ENCODE peak calls at places on chromosomes 3 and 15, in six cellular contexts. One of them, this sample, is unnamed.

GRCh38 chr15:35630570-35630969 is 84.6 kb upstream of the DPH6 start:
- DNase-seq in stimulated activated CD8-positive, alpha-beta memory T cell treated with anti-CD3 and anti-CD28 coated beads, Interleukin-15, amount 100 ng/mL, for 1 hour: no peak
- DNase-seq in activated CD4-positive, alpha-beta T cell treated with anti-CD3 and anti-CD28 coated beads, Interleukin-2, amount 50 U/mL, for 1 hour: no peak
- DNase-seq in GM19239: no peak
- DNase-seq in HEK293T: no peak
- DNase-seq in HFF-Myc: no peak
- DNase-seq in this sample: no peak

GRCh38 chr15:63372018-63372705 is 9.5 kb downstream of the CA12 start:
- DNase-seq in stimulated activated CD8-positive, alpha-beta memory T cell treated with anti-CD3 and anti-CD28 coated beads, Interleukin-15, amount 100 ng/mL, for 1 hour: no peak
- DNase-seq in activated CD4-positive, alpha-beta T cell treated with anti-CD3 and anti-CD28 coated beads, Interleukin-2, amount 50 U/mL, for 1 hour: no peak
- DNase-seq in GM19239: no peak
- DNase-seq in HEK293T: no peak
- DNase-seq in HFF-Myc: peak
- DNase-seq in this sample: peak

GRCh38 chr3:152745677-152746076 is 89.3 kb upstream of the P2RY1 start:
- DNase-seq in stimulated activated CD8-positive, alpha-beta memory T cell treated with anti-CD3 and anti-CD28 coated beads, Interleukin-15, amount 100 ng/mL, for 1 hour: no peak
- DNase-seq in activated CD4-positive, alpha-beta T cell treated with anti-CD3 and anti-CD28 coated beads, Interleukin-2, amount 50 U/mL, for 1 hour: no peak
- DNase-seq in GM19239: no peak
- DNase-seq in HEK293T: no peak
- DNase-seq in HFF-Myc: no peak
- DNase-seq in this sample: no peak

GRCh38 chr15:96041982-96042733 is 288.3 kb upstream of the NR2F2 start:
- DNase-seq in stimulated activated CD8-positive, alpha-beta memory T cell treated with anti-CD3 and anti-CD28 coated beads, Interleukin-15, amount 100 ng/mL, for 1 hour: no peak
- DNase-seq in activated CD4-positive, alpha-beta T cell treated with anti-CD3 and anti-CD28 coated beads, Interleukin-2, amount 50 U/mL, for 1 hour: no peak
- DNase-seq in GM19239: no peak
- DNase-seq in HEK293T: no peak
- DNase-seq in HFF-Myc: no peak
- DNase-seq in this sample: no peak

GRCh38 chr3:142916611-142917010 is 27.7 kb upstream of the PCOLCE2 start:
- DNase-seq in stimulated activated CD8-positive, alpha-beta memory T cell treated with anti-CD3 and anti-CD28 coated beads, Interleukin-15, amount 100 ng/mL, for 1 hour: no peak
- DNase-seq in activated CD4-positive, alpha-beta T cell treated with anti-CD3 and anti-CD28 coated beads, Interleukin-2, amount 50 U/mL, for 1 hour: no peak
- DNase-seq in GM19239: no peak
- DNase-seq in HEK293T: no peak
- DNase-seq in HFF-Myc: no peak
- DNase-seq in this sample: no peak

GRCh38 chr3:119637679-119638525 is 22.5 kb downstream of the POPDC2 start:
- DNase-seq in stimulated activated CD8-positive, alpha-beta memory T cell treated with anti-CD3 and anti-CD28 coated beads, Interleukin-15, amount 100 ng/mL, for 1 hour: no peak
- DNase-seq in activated CD4-positive, alpha-beta T cell treated with anti-CD3 and anti-CD28 coated beads, Interleukin-2, amount 50 U/mL, for 1 hour: no peak
- DNase-seq in GM19239: peak
- DNase-seq in HEK293T: no peak
- DNase-seq in HFF-Myc: peak
- DNase-seq in this sample: peak

GRCh38 chr3:139430467-139430866 is 41.0 kb upstream of the COPB2 start:
- DNase-seq in stimulated activated CD8-positive, alpha-beta memory T cell treated with anti-CD3 and anti-CD28 coated beads, Interleukin-15, amount 100 ng/mL, for 1 hour: no peak
- DNase-seq in activated CD4-positive, alpha-beta T cell treated with anti-CD3 and anti-CD28 coated beads, Interleukin-2, amount 50 U/mL, for 1 hour: no peak
- DNase-seq in GM19239: no peak
- DNase-seq in HEK293T: no peak
- DNase-seq in HFF-Myc: no peak
- DNase-seq in this sample: peak

GRCh38 chr3:13210221-13210975 is 137.2 kb upstream of the IQSEC1 start:
- DNase-seq in stimulated activated CD8-positive, alpha-beta memory T cell treated with anti-CD3 and anti-CD28 coated beads, Interleukin-15, amount 100 ng/mL, for 1 hour: no peak
- DNase-seq in activated CD4-positive, alpha-beta T cell treated with anti-CD3 and anti-CD28 coated beads, Interleukin-2, amount 50 U/mL, for 1 hour: no peak
- DNase-seq in GM19239: no peak
- DNase-seq in HEK293T: no peak
- DNase-seq in HFF-Myc: no peak
- DNase-seq in this sample: no peak

GRCh38 chr15:43492266-43492665 is 690 bp downstream of the TP53BP1 start:
- DNase-seq in stimulated activated CD8-positive, alpha-beta memory T cell treated with anti-CD3 and anti-CD28 coated beads, Interleukin-15, amount 100 ng/mL, for 1 hour: no peak
- DNase-seq in activated CD4-positive, alpha-beta T cell treated with anti-CD3 and anti-CD28 coated beads, Interleukin-2, amount 50 U/mL, for 1 hour: no peak
- DNase-seq in GM19239: no peak
- DNase-seq in HEK293T: no peak
- DNase-seq in HFF-Myc: no peak
- DNase-seq in this sample: no peak

GRCh38 chr3:44954962-44955361 is 21.0 kb downstream of the ZDHHC3 start:
- DNase-seq in stimulated activated CD8-positive, alpha-beta memory T cell treated with anti-CD3 and anti-CD28 coated beads, Interleukin-15, amount 100 ng/mL, for 1 hour: no peak
- DNase-seq in activated CD4-positive, alpha-beta T cell treated with anti-CD3 and anti-CD28 coated beads, Interleukin-2, amount 50 U/mL, for 1 hour: no peak
- DNase-seq in GM19239: no peak
- DNase-seq in HEK293T: no peak
- DNase-seq in HFF-Myc: no peak
- DNase-seq in this sample: no peak

GRCh38 chr3:195160257-195160898 is 110.6 kb downstream of the XXYLT1 start:
- DNase-seq in stimulated activated CD8-positive, alpha-beta memory T cell treated with anti-CD3 and anti-CD28 coated beads, Interleukin-15, amount 100 ng/mL, for 1 hour: no peak
- DNase-seq in activated CD4-positive, alpha-beta T cell treated with anti-CD3 and anti-CD28 coated beads, Interleukin-2, amount 50 U/mL, for 1 hour: no peak
- DNase-seq in GM19239: no peak
- DNase-seq in HEK293T: no peak
- DNase-seq in HFF-Myc: no peak
- DNase-seq in this sample: peak

GRCh38 chr15:66622677-66623076 is 56.9 kb upstream of the LCTL start:
- DNase-seq in stimulated activated CD8-positive, alpha-beta memory T cell treated with anti-CD3 and anti-CD28 coated beads, Interleukin-15, amount 100 ng/mL, for 1 hour: no peak
- DNase-seq in activated CD4-positive, alpha-beta T cell treated with anti-CD3 and anti-CD28 coated beads, Interleukin-2, amount 50 U/mL, for 1 hour: no peak
- DNase-seq in GM19239: no peak
- DNase-seq in HEK293T: no peak
- DNase-seq in HFF-Myc: no peak
- DNase-seq in this sample: no peak

GRCh38 chr3:64011685-64012084 is 11.6 kb downstream of the PSMD6 start:
- DNase-seq in stimulated activated CD8-positive, alpha-beta memory T cell treated with anti-CD3 and anti-CD28 coated beads, Interleukin-15, amount 100 ng/mL, for 1 hour: no peak
- DNase-seq in activated CD4-positive, alpha-beta T cell treated with anti-CD3 and anti-CD28 coated beads, Interleukin-2, amount 50 U/mL, for 1 hour: no peak
- DNase-seq in GM19239: no peak
- DNase-seq in HEK293T: no peak
- DNase-seq in HFF-Myc: peak
- DNase-seq in this sample: no peak

GRCh38 chr3:165883866-165884478 is 46.7 kb upstream of the BCHE start:
- DNase-seq in stimulated activated CD8-positive, alpha-beta memory T cell treated with anti-CD3 and anti-CD28 coated beads, Interleukin-15, amount 100 ng/mL, for 1 hour: no peak
- DNase-seq in activated CD4-positive, alpha-beta T cell treated with anti-CD3 and anti-CD28 coated beads, Interleukin-2, amount 50 U/mL, for 1 hour: no peak
- DNase-seq in GM19239: no peak
- DNase-seq in HEK293T: peak
- DNase-seq in HFF-Myc: no peak
- DNase-seq in this sample: no peak

GRCh38 chr15:60005352-60006202 is 1.5 kb downstream of the FOXB1 start:
- DNase-seq in stimulated activated CD8-positive, alpha-beta memory T cell treated with anti-CD3 and anti-CD28 coated beads, Interleukin-15, amount 100 ng/mL, for 1 hour: no peak
- DNase-seq in activated CD4-positive, alpha-beta T cell treated with anti-CD3 and anti-CD28 coated beads, Interleukin-2, amount 50 U/mL, for 1 hour: no peak
- DNase-seq in GM19239: no peak
- DNase-seq in HEK293T: no peak
- DNase-seq in HFF-Myc: no peak
- DNase-seq in this sample: no peak

GRCh38 chr15:88900309-88900981 is 5.1 kb upstream of the HAPLN3 start:
- DNase-seq in stimulated activated CD8-positive, alpha-beta memory T cell treated with anti-CD3 and anti-CD28 coated beads, Interleukin-15, amount 100 ng/mL, for 1 hour: no peak
- DNase-seq in activated CD4-positive, alpha-beta T cell treated with anti-CD3 and anti-CD28 coated beads, Interleukin-2, amount 50 U/mL, for 1 hour: no peak
- DNase-seq in GM19239: no peak
- DNase-seq in HEK293T: no peak
- DNase-seq in HFF-Myc: no peak
- DNase-seq in this sample: no peak

This sample was measured in GM04504.